ENCODE peak calls at places on chromosomes 13 and 19, in seven cellular contexts. N is PC-9, X is OCI-LY7, J is tibial artery, Q is cardiac muscle cell, H is A549, K is neuronal stem cell. Z is an unnamed sample. For H3K4me1, the result is how much of the 10 kb centered on the place peaks cover.

GRCh38 chr19:14821958-14822357 is 13.0 kb downstream of the OR7A5 start:
- DNase-seq in X (no peak), Q (peak), H (no peak), K (no peak), J (no peak), N (no peak), Z (no peak)

GRCh38 chr19:51600940-51601575 is 29.1 kb downstream of the SIGLEC5 start:
- DNase-seq in X (no peak), H (no peak), N (no peak), J (no peak), Q (peak), K (no peak), Z (no peak)

GRCh38 chr19:49349567-49349966 is 12.6 kb downstream of the TEAD2 start:
- DNase-seq in Q (no peak), H (no peak), K (no peak), X (no peak), J (no peak), N (no peak), Z (no peak)

GRCh38 chr19:32647361-32647760 is 27.6 kb downstream of the ANKRD27 start:
- DNase-seq in Q (no peak), N (no peak), X (no peak), H (no peak), J (no peak), K (no peak), Z (no peak)

GRCh38 chr13:90568165-90568564 is 779.3 kb upstream of the MIR17HG start:
- DNase-seq in K (no peak), Q (no peak), X (no peak), J (no peak), H (no peak), N (no peak), Z (no peak)

GRCh38 chr19:35088514-35088913 is 27.1 kb upstream of the FXYD3 start:
- DNase-seq in J (no peak), Q (peak), X (peak), H (peak), K (no peak), N (peak), Z (no peak)

GRCh38 chr19:29844891-29845575 is 33.2 kb downstream of the CCNE1 start:
- DNase-seq in K (peak), Q (peak), N (peak), X (peak), J (peak), H (peak), Z (peak)

GRCh38 chr13:40136896-40137295 is 481.4 kb downstream of the COG6 start:
- DNase-seq in N (no peak), J (no peak), H (no peak), K (no peak), X (no peak), Q (no peak), Z (no peak)

GRCh38 chr13:111043575-111043982 is 71.5 kb upstream of the ARHGEF7 start:
- DNase-seq in K (no peak), H (no peak), X (no peak), Q (peak), J (no peak), N (peak), Z (no peak)

GRCh38 chr13:75724742-75725504 is 88.8 kb downstream of the LMO7 start:
- DNase-seq in H (no peak), J (no peak), N (peak), X (no peak), K (no peak), Q (no peak), Z (no peak)

GRCh38 chr19:13020002-13020414 is 24.7 kb downstream of the NFIX start:
- DNase-seq in Q (no peak), K (no peak), J (no peak), X (no peak), N (no peak), H (no peak), Z (no peak)

GRCh38 chr13:40376867-40377266 is 289.6 kb downstream of the FOXO1 start:
- DNase-seq in H (no peak), Q (peak), K (no peak), X (no peak), J (no peak), N (no peak), Z (no peak)

GRCh38 chr19:19075126-19075525 is 11.3 kb downstream of the SLC25A42 start:
- DNase-seq in N (no peak), K (no peak), X (no peak), Q (no peak), J (no peak), H (no peak), Z (no peak)

GRCh38 chr13:24217601-24218281 is 57.2 kb downstream of the SPATA13 start:
- DNase-seq in H (no peak), K (no peak), Q (peak), N (no peak), X (peak), J (no peak), Z (no peak)

GRCh38 chr13:52158629-52159158 is 703 bp downstream of the NEK3 start:
- DNase-seq in H (no peak), J (peak), X (no peak), Q (peak), N (no peak), K (no peak), Z (peak)

GRCh38 chr13:21088534-21088933 is 27.1 kb upstream of the LATS2 start:
- DNase-seq in J (no peak), Q (no peak), N (no peak), X (no peak), K (no peak), H (no peak), Z (no peak)

GRCh38 chr19:50817941-50818858 is 5.4 kb downstream of the KLK1 start:
- DNase-seq in X (peak), K (peak), J (no peak), H (peak), N (no peak), Q (peak), Z (no peak)

GRCh38 chr19:44757735-44758505 is 9.4 kb downstream of the BCL3 start:
- DNase-seq in X (no peak), K (peak), H (no peak), N (no peak), J (peak), Q (peak), Z (peak)

GRCh38 chr13:91368676-91369425 is 21.4 kb downstream of the MIR17HG start:
- DNase-seq in N (no peak), J (no peak), X (peak), Q (peak), K (no peak), H (no peak), Z (no peak)

GRCh38 chr19:18422530-18423191 is 3.5 kb downstream of the SSBP4 start:
- DNase-seq in J (no peak), Q (no peak), H (no peak), N (no peak), K (no peak), X (peak), Z (no peak)

GRCh38 chr19:35114656-35115537 is 726 bp upstream of the FXYD3 start:
- DNase-seq in N (peak), H (peak), Q (peak), X (peak), J (peak), K (peak), Z (peak)

GRCh38 chr13:75153834-75154233 is 328.1 kb downstream of the TBC1D4 start:
- DNase-seq in J (peak), K (no peak), H (no peak), Q (peak), X (no peak), N (no peak), Z (no peak)

DNA sequence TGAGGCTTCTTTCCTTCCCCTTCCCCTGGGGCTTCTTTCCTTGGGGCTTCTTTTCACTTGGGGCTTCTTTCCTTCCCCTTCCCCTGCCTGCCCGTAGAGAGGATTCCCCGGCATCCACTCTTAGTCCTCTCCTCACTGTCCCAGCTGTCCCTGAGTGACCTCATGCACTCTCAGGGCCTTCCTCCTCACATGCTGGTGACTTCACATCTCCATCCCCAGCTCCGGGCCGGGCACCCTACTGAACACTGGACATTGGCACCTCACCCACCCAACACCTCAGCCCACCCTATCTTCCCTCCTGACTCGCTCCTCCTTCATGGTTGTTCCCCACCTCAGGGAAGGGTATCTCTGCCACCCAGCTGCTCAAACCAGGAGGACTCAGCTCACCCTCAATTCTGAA is 130.6 kb downstream of the STARD13 start:
- DNase-seq in Q (no peak), K (no peak), N (no peak), H (no peak), X (no peak), J (no peak), Z (no peak)
- H3K27ac ChIP-seq in Q (no peak), K (no peak), N (no peak), H (no peak), X (no peak), J (no peak), Z (peak)

GRCh38 chr19:10871711-10872550 is 578 bp downstream of the CARM1 start:
- DNase-seq in N (no peak), K (no peak), J (peak), Q (peak), H (no peak), X (peak), Z (no peak)

GRCh38 chr19:10868872-10869547 is 2.3 kb upstream of the CARM1 start:
- DNase-seq in J (no peak), N (no peak), K (no peak), Q (no peak), X (no peak), H (no peak), Z (no peak)

GRCh38 chr19:10872551-10873107 is 1.3 kb downstream of the CARM1 start:
- DNase-seq in K (no peak), Q (no peak), J (no peak), X (no peak), N (no peak), H (no peak), Z (no peak)

GRCh38 chr19:10870955-10871603 is at the start of gene CARM1:
- DNase-seq in Q (peak), K (peak), N (peak), J (peak), H (peak), X (peak), Z (peak)

DNA sequence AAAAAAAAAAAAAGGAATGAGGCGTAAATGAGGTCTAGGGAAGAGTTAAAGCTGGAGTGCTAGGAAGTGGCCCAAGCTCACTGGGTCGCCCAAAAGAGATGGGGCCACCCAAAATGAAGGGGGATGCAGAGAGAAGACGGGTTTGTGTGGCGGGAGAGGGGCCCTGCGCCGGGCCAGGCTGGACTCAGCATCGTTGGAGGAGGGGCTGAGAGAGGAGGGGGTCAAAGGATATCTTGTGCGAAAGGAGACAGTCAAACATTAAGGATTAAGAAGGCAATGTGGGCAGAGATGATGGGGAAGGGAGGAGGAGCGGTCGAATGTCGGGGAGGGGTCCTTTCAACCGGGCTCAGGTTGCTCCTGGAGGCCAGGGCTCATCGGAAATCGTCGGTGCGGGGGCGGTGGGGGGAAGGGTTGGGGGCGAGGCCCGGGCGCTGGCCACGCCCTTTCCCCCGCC is 825 bp upstream of the CARM1 start:
- DNase-seq in X (no peak), K (no peak), N (no peak), Q (no peak), J (no peak), H (no peak), Z (no peak)
- H3K4me1 ChIP-seq in X (half or more), K (under half), N (under half), Q (under half), J (under half), H (under half), Z (under half)

GRCh38 chr19:3979674-3980352 is 5.5 kb downstream of the EEF2 start:
- DNase-seq in Q (no peak), J (no peak), H (no peak), N (no peak), X (no peak), K (no peak), Z (no peak)
- H3K27ac ChIP-seq in Q (no peak), J (no peak), H (no peak), N (no peak), X (no peak), K (no peak), Z (no peak)

GRCh38 chr13:45331123-45331619 is 9.8 kb downstream of the TPT1 start:
- DNase-seq in X (no peak), K (no peak), J (no peak), N (no peak), Q (no peak), H (no peak), Z (no peak)
- H3K4me1 ChIP-seq in X (half or more), K (under half), J (half or more), N (half or more), Q (under half), H (half or more), Z (under half)

DNA sequence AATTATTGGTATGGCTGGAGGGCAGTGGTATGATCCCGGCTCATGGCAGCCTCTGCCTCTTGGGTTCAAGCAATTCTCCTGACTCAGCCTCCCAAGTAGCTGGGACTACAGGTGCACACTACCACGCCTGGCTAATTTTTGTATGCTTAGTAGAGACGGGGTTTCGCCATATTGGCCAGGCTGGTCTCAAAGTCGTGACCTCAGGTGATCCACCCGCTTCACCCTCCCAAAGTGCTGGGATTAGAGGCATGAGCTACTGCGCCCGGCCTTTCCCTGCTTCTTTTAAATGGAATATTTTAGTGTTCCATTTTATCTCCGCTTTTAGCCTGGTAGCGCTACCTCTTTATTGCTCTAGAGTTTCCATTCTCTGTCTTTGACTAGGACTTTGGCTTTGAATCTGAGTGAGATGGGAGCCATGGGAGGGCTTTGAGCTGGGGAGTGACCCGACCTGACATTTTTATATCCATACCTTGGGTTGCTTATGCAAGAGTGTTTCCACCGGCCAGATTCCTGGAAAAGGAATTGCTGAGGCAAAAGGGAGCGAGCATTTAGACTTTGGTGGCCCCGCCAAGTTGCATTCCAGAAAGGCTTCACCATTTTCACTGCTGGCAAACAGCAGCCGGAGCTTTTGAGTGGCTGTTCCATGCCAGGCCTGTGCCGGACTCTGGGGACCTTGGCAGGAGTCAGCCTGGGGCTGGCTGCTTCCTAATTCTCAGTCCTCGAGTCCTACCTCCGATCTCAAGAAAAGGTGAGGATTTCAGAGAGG is 22.9 kb downstream of the BICRA start:
- DNase-seq in Q (peak), X (no peak), K (no peak), H (no peak), N (no peak), J (no peak), Z (no peak)
- H3K27ac ChIP-seq in Q (no peak), X (no peak), K (no peak), H (no peak), N (no peak), J (peak), Z (peak)

GRCh38 chr13:99045396-99045795 is 67.5 kb upstream of the DOCK9 start:
- DNase-seq in K (no peak), J (no peak), X (no peak), Q (no peak), N (peak), H (no peak), Z (no peak)

GRCh38 chr13:99042851-99043250 is 65.0 kb upstream of the DOCK9 start:
- DNase-seq in H (no peak), J (no peak), Q (no peak), N (no peak), X (no peak), K (no peak), Z (no peak)

GRCh38 chr13:99046851-99047250 is 69.0 kb upstream of the DOCK9 start:
- DNase-seq in X (no peak), J (no peak), N (no peak), Q (no peak), K (no peak), H (no peak), Z (no peak)

GRCh38 chr13:99043700-99044300 is 65.9 kb upstream of the DOCK9 start:
- DNase-seq in Q (no peak), J (no peak), H (no peak), K (no peak), X (no peak), N (no peak), Z (no peak)

DNA sequence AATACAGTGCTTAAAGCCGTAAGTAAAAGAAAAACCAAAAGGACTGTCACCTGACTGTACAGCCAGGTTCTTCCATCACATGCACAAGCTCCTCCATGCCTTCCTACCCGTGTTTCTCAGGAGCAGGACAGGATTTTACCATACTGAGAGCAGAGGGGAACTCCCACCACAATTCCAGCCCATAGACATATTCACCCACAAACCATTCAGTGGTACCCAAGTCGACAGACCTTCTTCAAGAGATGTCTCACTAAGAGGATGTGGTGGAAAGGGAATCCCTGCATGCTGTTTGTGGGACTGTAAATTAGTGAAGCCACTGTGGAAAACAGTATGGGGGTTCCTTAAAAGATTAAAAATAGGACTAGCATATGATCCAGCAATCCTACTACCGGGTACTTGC is 66.9 kb upstream of the DOCK9 start:
- DNase-seq in H (no peak), N (no peak), K (no peak), J (no peak), Q (no peak), X (no peak), Z (no peak)
- H3K4me1 ChIP-seq in H (under half), N (half or more), K (under half), J (under half), Q (under half), X (under half), Z (under half)

GRCh38 chr13:97267418-97268059 is 45.4 kb downstream of the MBNL2 start:
- DNase-seq in X (no peak), N (no peak), K (no peak), J (no peak), H (no peak), Q (no peak), Z (no peak)

GRCh38 chr13:97264663-97265062 is 42.5 kb downstream of the MBNL2 start:
- DNase-seq in Q (no peak), J (no peak), X (no peak), H (no peak), N (no peak), K (no peak), Z (no peak)

GRCh38 chr13:97266328-97266727 is 44.2 kb downstream of the MBNL2 start:
- DNase-seq in Q (no peak), J (no peak), K (no peak), N (no peak), X (no peak), H (no peak), Z (no peak)

GRCh38 chr13:97268772-97269171 is 46.6 kb downstream of the MBNL2 start:
- DNase-seq in X (no peak), K (no peak), H (no peak), J (no peak), N (no peak), Q (peak), Z (no peak)

GRCh38 chr13:97266734-97267417 is 44.7 kb downstream of the MBNL2 start:
- DNase-seq in N (no peak), J (no peak), K (peak), X (no peak), Q (peak), H (no peak), Z (no peak)
- H3K27ac ChIP-seq in N (no peak), J (peak), K (no peak), X (no peak), Q (no peak), H (no peak), Z (no peak)

Z was measured in tibial nerve.